ENCODE peak calls at places on chromosomes 13 and 19, in four cellular contexts. E is PC-9, X is GM23248, K is SK-N-SH. G is an unnamed sample.
A peak's percentile ranks its signal among the peaks of the same experiment; 100 is the strongest.

GRCh38 chr19:27822336-27822735 is 1390.6 kb downstream of the UQCRFS1 start:
- DNase-seq in X (peak; percentile 36), K (no peak), E (no peak), G (no peak)

GRCh38 chr19:1181606-1182005 is 7.5 kb upstream of the SBNO2 start:
- DNase-seq in E (peak; percentile 84), X (no peak), K (no peak), G (no peak)

GRCh38 chr13:19978830-19979437 is 20.4 kb downstream of the ZMYM2 start:
- DNase-seq in E (no peak), K (no peak), X (no peak), G (no peak)

GRCh38 chr19:52936958-52937334 is 13.7 kb upstream of the ZNF888 start:
- DNase-seq in K (no peak), X (no peak), E (no peak), G (no peak)

GRCh38 chr19:51440846-51441409 is 17.3 kb downstream of the SIGLEC8 start:
- DNase-seq in X (peak; percentile 35), K (no peak), E (no peak), G (no peak)

GRCh38 chr19:7069904-7070226 is 362 bp downstream of the ZNF557 start:
- DNase-seq in X (peak; percentile 71), K (no peak), E (no peak), G (no peak)

GRCh38 chr19:48635263-48635965 is 1.8 kb downstream of the DBP start:
- DNase-seq in E (peak; percentile 78), X (peak; percentile 75), K (peak; percentile 89), G (peak; percentile 86)

GRCh38 chr13:33496336-33496735 is 210.8 kb upstream of the STARD13 start:
- DNase-seq in X (no peak), K (no peak), E (no peak), G (no peak)

GRCh38 chr13:44015808-44016207 is 136.1 kb downstream of the LACC1 start:
- DNase-seq in E (no peak), X (no peak), K (no peak), G (no peak)

GRCh38 chr13:97648881-97649224 is 214.9 kb downstream of the RAP2A start:
- DNase-seq in X (no peak), K (no peak), E (no peak), G (no peak)

GRCh38 chr19:518292-519231 is 11.3 kb downstream of the TPGS1 start:
- DNase-seq in E (no peak), K (no peak), X (no peak), G (no peak)

GRCh38 chr13:28044608-28045007 is 55.8 kb downstream of the FLT3 start:
- DNase-seq in K (no peak), E (no peak), X (peak; percentile 69), G (no peak)

GRCh38 chr13:49869514-49869913 is 66.6 kb downstream of the SPRYD7 start:
- DNase-seq in X (peak; percentile 34), E (peak; percentile 5), K (peak; percentile 43), G (peak; percentile 38)

GRCh38 chr19:41957838-41958366 is 1.2 kb downstream of the RABAC1 start:
- DNase-seq in E (peak; percentile 84), K (peak; percentile 90), X (peak; percentile 90), G (peak; percentile 80)

GRCh38 chr13:73698859-73699258 is 435.3 kb downstream of the KLF12 start:
- DNase-seq in E (no peak), X (peak; percentile 22), K (no peak), G (no peak)

GRCh38 chr13:48158290-48158689 is 63.4 kb upstream of the MED4 start:
- DNase-seq in X (no peak), E (no peak), K (no peak), G (no peak)

GRCh38 chr19:39038098-39038497 is 5.7 kb upstream of the FBXO27 start:
- DNase-seq in X (peak; percentile 75), E (peak; percentile 27), K (peak; percentile 71), G (no peak)

GRCh38 chr13:41648314-41648935 is 191.1 kb downstream of the RGCC start:
- DNase-seq in E (no peak), K (no peak), X (peak; percentile 24), G (no peak)

GRCh38 chr19:6263306-6264076 is 16.3 kb downstream of the MLLT1 start:
- DNase-seq in K (no peak), X (no peak), E (no peak), G (no peak)

GRCh38 chr13:27374126-27374613 is 50.2 kb upstream of the GTF3A start:
- DNase-seq in X (peak; percentile 26), K (no peak), E (no peak), G (no peak)

GRCh38 chr13:74325106-74325505 is 190.9 kb upstream of the KLF12 start:
- DNase-seq in E (no peak), K (peak; percentile 39), X (peak; percentile 59), G (no peak)

GRCh38 chr13:44106231-44107152 is 226.8 kb downstream of the LACC1 start:
- DNase-seq in K (no peak), X (no peak), E (peak; percentile 6), G (no peak)

GRCh38 chr13:110197041-110197440 is 109.9 kb downstream of the COL4A1 start:
- DNase-seq in K (no peak), E (no peak), X (no peak), G (no peak)

GRCh38 chr13:77511552-77511951 is 24.0 kb upstream of the SCEL start:
- DNase-seq in X (no peak), E (no peak), K (no peak), G (no peak)

GRCh38 chr13:99657848-99658265 is 156.6 kb downstream of the TM9SF2 start:
- DNase-seq in K (peak; percentile 28), X (peak; percentile 67), E (no peak), G (no peak)

GRCh38 chr13:94617389-94618000 is 15.8 kb downstream of the GPR180 start:
- DNase-seq in E (no peak), K (peak; percentile 32), X (peak; percentile 41), G (peak; percentile 34)

GRCh38 chr19:5850743-5851293 is 431 bp downstream of the FUT3 start:
- DNase-seq in E (peak; percentile 66), X (peak; percentile 53), K (peak; percentile 9), G (peak; percentile 16)

GRCh38 chr19:3897936-3898335 is 17.5 kb downstream of the ATCAY start:
- DNase-seq in X (no peak), E (no peak), K (no peak), G (no peak)

GRCh38 chr13:80979035-80979641 is 638.2 kb upstream of the SPRY2 start:
- DNase-seq in K (peak; percentile 59), E (peak; percentile 25), X (peak; percentile 65), G (peak; percentile 53)

GRCh38 chr19:3868770-3869456 is at the start of gene ZFR2:
- DNase-seq in X (no peak), E (no peak), K (peak; percentile 86), G (peak; percentile 5)

GRCh38 chr19:42626181-42626580 is 31.5 kb upstream of the CEACAM8 start:
- DNase-seq in X (no peak), E (no peak), K (no peak), G (no peak)

DNA sequence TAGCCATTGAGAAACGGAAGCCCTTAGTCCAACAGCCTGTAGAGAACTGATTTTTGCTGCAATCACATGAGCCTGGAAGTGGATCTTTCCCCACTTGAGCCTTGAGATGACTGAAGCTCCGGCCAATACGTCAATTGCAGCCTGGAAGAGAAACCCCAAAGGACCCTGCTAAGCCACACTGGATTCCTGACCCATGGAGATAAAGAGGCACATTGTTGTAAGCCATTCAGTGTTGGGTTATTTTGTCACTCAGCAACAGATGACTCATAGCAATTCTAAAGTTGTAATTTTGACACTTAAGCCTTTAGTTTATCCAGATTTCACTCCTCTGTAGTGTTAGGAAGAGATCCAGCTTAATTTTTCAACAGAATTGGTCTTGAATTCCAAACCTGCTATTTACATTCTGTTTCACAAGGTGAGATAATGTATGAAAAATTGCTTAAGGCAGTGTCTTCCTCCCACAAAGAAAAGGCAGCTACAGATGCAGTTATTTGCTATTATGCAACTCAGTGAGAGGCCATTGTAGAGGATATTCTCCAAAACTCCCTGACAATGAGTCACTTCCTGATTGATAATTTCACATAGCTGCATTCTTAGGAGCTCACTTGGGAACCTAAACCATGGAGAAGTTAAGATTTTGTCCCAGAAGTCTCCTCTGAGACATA is 59.4 kb upstream of the TSHZ3 start:
- DNase-seq in X (peak; percentile 90), E (no peak), K (no peak), G (no peak)
- H3K9me2 ChIP-seq in X (no peaks in the 10 kb centered on the region), E (no peaks in the 10 kb centered on the region), K (no peaks in the 10 kb centered on the region), G (no peaks in the 10 kb centered on the region)

GRCh38 chr19:2325261-2326046 is 2.9 kb downstream of the LSM7 start:
- DNase-seq in X (no peak), E (no peak), K (no peak), G (no peak)
- H3K79me2 ChIP-seq in X (peaks cover 59% of the 10 kb centered on the region), E (peaks cover 38% of the 10 kb centered on the region), K (peaks cover 50% of the 10 kb centered on the region), G (peaks cover 51% of the 10 kb centered on the region)

DNA sequence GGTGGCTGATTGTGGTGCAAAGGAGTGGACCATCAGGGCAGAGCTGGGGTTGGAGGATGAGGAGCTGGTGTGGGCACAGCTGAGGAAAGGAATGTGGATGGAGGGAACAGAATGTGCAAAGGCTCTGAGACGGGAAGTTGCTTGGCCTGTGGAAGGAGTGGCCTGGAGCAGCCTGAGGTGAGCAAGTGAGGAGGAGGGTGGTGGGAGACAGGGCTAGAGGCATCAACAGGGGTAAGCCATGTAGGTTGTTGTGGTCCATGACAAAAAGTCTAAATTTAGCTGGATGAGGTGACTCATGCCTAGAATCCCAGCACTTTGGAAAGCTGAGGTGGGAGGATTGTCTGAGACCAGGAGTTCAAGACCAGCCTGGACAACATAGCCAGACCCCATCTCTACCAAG is 9.5 kb downstream of the CYP4F22 start:
- DNase-seq in E (no peak), K (no peak), X (no peak), G (no peak)
- H3K27ac ChIP-seq in E (no peak overlapping the region), K (no peak overlapping the region), X (no peak overlapping the region), G (no peak overlapping the region)

DNA sequence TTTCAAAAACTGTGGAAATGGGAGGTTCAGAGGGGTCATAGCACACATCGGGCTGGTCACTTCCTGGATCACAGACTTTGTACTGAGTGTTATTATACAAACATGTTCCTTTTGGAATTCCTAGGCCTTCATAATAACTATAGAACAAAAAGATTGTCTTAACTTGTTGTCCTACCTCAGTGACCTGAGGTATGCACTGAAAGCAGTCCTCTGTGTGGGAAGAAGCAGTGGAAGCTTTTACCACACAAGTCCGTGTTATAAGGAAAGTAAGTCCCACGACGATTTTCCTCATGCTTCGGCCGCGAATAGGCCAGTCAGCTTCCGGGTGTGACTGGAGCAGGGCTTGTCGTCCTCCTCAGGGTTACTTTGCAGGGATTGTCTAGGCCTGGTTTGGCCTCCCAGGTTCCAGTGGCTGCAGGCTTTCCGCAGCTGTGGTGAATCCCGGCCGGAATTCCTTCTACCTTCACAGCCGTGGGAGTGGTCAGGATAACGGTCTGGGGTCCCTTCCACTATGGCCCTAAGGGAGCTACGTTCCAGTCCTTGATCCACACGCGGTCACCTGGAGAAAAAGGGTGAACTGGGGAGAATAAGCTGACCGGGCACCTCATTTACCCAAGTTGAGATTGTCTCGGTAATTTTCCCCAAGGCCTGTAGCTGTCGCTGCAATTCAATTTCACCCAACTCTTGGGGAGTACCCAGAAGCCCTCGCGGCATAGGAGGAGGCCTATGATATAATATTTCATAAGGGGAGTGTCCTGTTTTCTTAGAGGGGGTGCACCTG is 16.0 kb downstream of the NAPSA start:
- DNase-seq in E (no peak), X (no peak), K (no peak), G (peak; percentile 85)
- H3K9me2 ChIP-seq in E (no peaks in the 10 kb centered on the region), X (no peaks in the 10 kb centered on the region), K (no peaks in the 10 kb centered on the region), G (no peaks in the 10 kb centered on the region)

G was measured in OCI-LY7.